ENCODE peak calls at places on chromosomes 5 and 9, in ten cellular contexts. N is AG04449; J is NCI-H2029; V is NCI-H460; T is GM12891; L is iPS DF 6.9; M is stimulated activated CD4-positive, alpha-beta T cell treated with anti-CD3 and anti-CD28 coated beads, TNF-alpha, amount 100 ng/mL, for 24 hours; D is nephron progenitor cell; F is HT1080; Z is Daoy. X is an unnamed sample.

GRCh38 chr5:139828207-139828895 is 32.7 kb downstream of the PSD2 start:
- DNase-seq in F (no peak), J (no peak), Z (no peak), N (no peak), M (no peak), D (no peak), L (no peak), V (no peak), T (no peak), X (no peak)

GRCh38 chr5:146962801-146963355 is 84.3 kb upstream of the PPP2R2B start:
- DNase-seq in Z (peak), D (no peak), L (no peak), J (no peak), F (peak), T (no peak), V (peak), M (no peak), N (peak), X (no peak)

GRCh38 chr5:124678478-124678877 is 68.0 kb downstream of the ZNF608 start:
- DNase-seq in L (no peak), T (no peak), D (no peak), M (no peak), Z (peak), N (no peak), F (no peak), V (no peak), J (no peak), X (no peak)

GRCh38 chr5:73412597-73412988 is 36.0 kb downstream of the FOXD1 start:
- DNase-seq in F (peak), J (no peak), N (no peak), D (no peak), T (no peak), V (no peak), M (no peak), Z (peak), L (no peak), X (no peak)

GRCh38 chr5:14510880-14511279 is 70.7 kb upstream of the OTULINL start:
- DNase-seq in J (no peak), N (no peak), T (no peak), M (no peak), D (no peak), V (no peak), Z (no peak), L (no peak), F (no peak), X (no peak)

GRCh38 chr5:149731617-149732400 is 1.7 kb downstream of the PPARGC1B start:
- DNase-seq in J (no peak), D (peak), M (peak), T (peak), N (peak), Z (peak), L (no peak), F (peak), V (peak), X (no peak)

GRCh38 chr9:117325789-117326185 is 89.1 kb downstream of the ASTN2 start:
- DNase-seq in D (no peak), Z (no peak), N (no peak), V (no peak), L (no peak), F (no peak), T (no peak), J (no peak), M (no peak), X (no peak)

GRCh38 chr9:23581936-23582335 is 244.1 kb downstream of the ELAVL2 start:
- DNase-seq in T (no peak), N (no peak), V (no peak), L (no peak), F (peak), D (no peak), M (no peak), Z (no peak), J (no peak), X (no peak)

GRCh38 chr9:135145312-135145711 is 57.8 kb downstream of the OLFM1 start:
- DNase-seq in F (no peak), T (no peak), L (no peak), V (no peak), J (no peak), Z (peak), N (no peak), M (no peak), D (no peak), X (no peak)

GRCh38 chr5:157543825-157544622 is 31.6 kb downstream of the ADAM19 start:
- DNase-seq in T (no peak), F (no peak), M (no peak), J (no peak), D (no peak), L (no peak), V (no peak), N (no peak), Z (no peak), X (no peak)

GRCh38 chr5:31954091-31954490 is 220.0 kb downstream of the GOLPH3 start:
- DNase-seq in L (no peak), N (no peak), J (no peak), V (no peak), T (no peak), F (no peak), M (no peak), D (no peak), Z (no peak), X (no peak)

GRCh38 chr9:134405527-134405926 is 79.3 kb downstream of the RXRA start:
- DNase-seq in V (no peak), J (no peak), L (no peak), D (no peak), F (no peak), N (no peak), Z (no peak), T (no peak), M (no peak), X (no peak)

GRCh38 chr9:136902259-136902821 is 16.0 kb downstream of the TRAF2 start:
- DNase-seq in Z (peak), V (no peak), F (no peak), L (no peak), N (peak), J (peak), T (peak), D (no peak), M (peak), X (no peak)

GRCh38 chr5:132099073-132099748 is 25.6 kb downstream of the CSF2 start:
- DNase-seq in M (peak), N (no peak), D (no peak), L (no peak), T (no peak), V (no peak), J (no peak), F (no peak), Z (no peak), X (no peak)

GRCh38 chr5:79602884-79603283 is 9.4 kb upstream of the TENT2 start:
- DNase-seq in Z (no peak), T (no peak), V (no peak), L (no peak), F (no peak), J (no peak), M (no peak), D (no peak), N (no peak), X (no peak)

GRCh38 chr5:130138406-130139060 is 234.3 kb downstream of the CHSY3 start:
- DNase-seq in M (no peak), L (no peak), Z (no peak), N (no peak), F (no peak), T (no peak), D (no peak), V (no peak), J (no peak), X (no peak)

GRCh38 chr5:149113669-149114068 is 27.6 kb upstream of the ABLIM3 start:
- DNase-seq in Z (no peak), L (no peak), T (no peak), N (no peak), J (no peak), V (no peak), F (peak), M (no peak), D (no peak), X (no peak)

X was measured in NCI-H1092.